ENCODE peak calls at places on chromosomes 11 and 22, in six cellular contexts. One of them, this sample, is unnamed.

GRCh38 chr11:61052182-61052972 is 49.9 kb upstream of the CD5 start:
- DNase-seq in kidney: no peak
- DNase-seq in mucosa of descending colon: no peak
- DNase-seq in right lobe of liver: no peak
- DNase-seq in heart left ventricle: no peak
- DNase-seq in cardiac muscle cell: no peak
- DNase-seq in this sample: no peak

GRCh38 chr22:47847281-47847890 is 1084.9 kb downstream of the TBC1D22A start:
- DNase-seq in kidney: no peak
- DNase-seq in mucosa of descending colon: no peak
- DNase-seq in right lobe of liver: no peak
- DNase-seq in heart left ventricle: no peak
- DNase-seq in cardiac muscle cell: no peak
- DNase-seq in this sample: peak; percentile 16

GRCh38 chr11:95282337-95282751 is 51.3 kb upstream of the SESN3 start:
- DNase-seq in kidney: no peak
- DNase-seq in mucosa of descending colon: no peak
- DNase-seq in right lobe of liver: peak; percentile 40
- DNase-seq in heart left ventricle: no peak
- DNase-seq in cardiac muscle cell: no peak
- DNase-seq in this sample: no peak

GRCh38 chr11:48052183-48053040 is 72.1 kb downstream of the PTPRJ start:
- DNase-seq in kidney: peak; percentile 92
- DNase-seq in mucosa of descending colon: no peak
- DNase-seq in right lobe of liver: no peak
- DNase-seq in heart left ventricle: no peak
- DNase-seq in cardiac muscle cell: peak; percentile 82
- DNase-seq in this sample: peak; percentile 88

GRCh38 chr11:117232022-117232878 is at the start of the genes PCSK7 and RNF214:
- DNase-seq in kidney: peak; percentile 93
- DNase-seq in mucosa of descending colon: peak; percentile 90
- DNase-seq in right lobe of liver: peak; percentile 85
- DNase-seq in heart left ventricle: peak; percentile 87
- DNase-seq in cardiac muscle cell: peak; percentile 90
- DNase-seq in this sample: peak; percentile 71

GRCh38 chr11:69008774-69009440 is 4.1 kb downstream of the MRGPRF start:
- DNase-seq in kidney: peak; percentile 96
- DNase-seq in mucosa of descending colon: peak; percentile 85
- DNase-seq in right lobe of liver: peak; percentile 84
- DNase-seq in heart left ventricle: peak; percentile 49
- DNase-seq in cardiac muscle cell: no peak
- DNase-seq in this sample: peak; percentile 65

GRCh38 chr11:59263225-59263894 is 50.6 kb upstream of the MPEG1 start:
- DNase-seq in kidney: peak; percentile 77
- DNase-seq in mucosa of descending colon: peak; percentile 59
- DNase-seq in right lobe of liver: peak; percentile 67
- DNase-seq in heart left ventricle: no peak
- DNase-seq in cardiac muscle cell: peak; percentile 41
- DNase-seq in this sample: no peak

GRCh38 chr11:92826136-92826535 is 143.3 kb upstream of the MTNR1B start:
- DNase-seq in kidney: no peak
- DNase-seq in mucosa of descending colon: no peak
- DNase-seq in right lobe of liver: no peak
- DNase-seq in heart left ventricle: no peak
- DNase-seq in cardiac muscle cell: no peak
- DNase-seq in this sample: no peak

DNA sequence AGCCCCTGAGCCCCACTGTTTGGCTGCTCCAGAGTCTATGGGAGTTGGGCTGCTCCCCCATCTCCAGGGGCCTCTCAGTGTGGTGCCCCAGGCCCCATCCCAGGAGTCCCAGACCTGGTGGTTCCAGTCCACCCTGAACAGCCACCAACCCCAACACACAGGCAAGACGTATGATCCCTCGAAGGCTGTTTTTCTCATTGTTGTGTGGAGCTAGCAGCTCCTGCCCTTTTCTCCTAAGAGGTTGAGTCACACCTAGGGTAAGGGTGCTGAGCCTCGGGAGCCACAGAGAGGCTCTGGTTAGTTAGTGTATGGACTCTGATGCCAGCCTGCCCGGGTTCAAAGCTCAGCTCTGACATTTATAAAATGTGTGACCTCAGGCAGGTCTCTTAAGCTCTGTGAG is 47.1 kb downstream of the FBLN1 start:
- DNase-seq in kidney: peak; percentile 24
- DNase-seq in mucosa of descending colon: no peak
- DNase-seq in right lobe of liver: no peak
- DNase-seq in heart left ventricle: no peak
- DNase-seq in cardiac muscle cell: no peak
- DNase-seq in this sample: no peak
- H3K4me1 ChIP-seq in kidney: no peaks in the 10 kb centered on the region
- H3K4me1 ChIP-seq in mucosa of descending colon: peaks cover 5% of the 10 kb centered on the region
- H3K4me1 ChIP-seq in right lobe of liver: no peaks in the 10 kb centered on the region
- H3K4me1 ChIP-seq in heart left ventricle: peaks cover 6% of the 10 kb centered on the region
- H3K4me1 ChIP-seq in cardiac muscle cell: peaks cover 6% of the 10 kb centered on the region
- H3K4me1 ChIP-seq in this sample: no peaks in the 10 kb centered on the region

GRCh38 chr11:2390091-2390870 is 10.3 kb upstream of the TSSC4 start:
- DNase-seq in kidney: peak; percentile 73
- DNase-seq in mucosa of descending colon: no peak
- DNase-seq in right lobe of liver: no peak
- DNase-seq in heart left ventricle: no peak
- DNase-seq in cardiac muscle cell: no peak
- DNase-seq in this sample: peak; percentile 59

GRCh38 chr11:2390871-2391662 is 9.5 kb upstream of the TSSC4 start:
- DNase-seq in kidney: peak; percentile 90
- DNase-seq in mucosa of descending colon: no peak
- DNase-seq in right lobe of liver: no peak
- DNase-seq in heart left ventricle: no peak
- DNase-seq in cardiac muscle cell: no peak
- DNase-seq in this sample: no peak

GRCh38 chr11:2387266-2387982 is 10.3 kb downstream of the CD81 start:
- DNase-seq in kidney: peak; percentile 75
- DNase-seq in mucosa of descending colon: no peak
- DNase-seq in right lobe of liver: no peak
- DNase-seq in heart left ventricle: no peak
- DNase-seq in cardiac muscle cell: no peak
- DNase-seq in this sample: no peak

GRCh38 chr11:2388431-2389024 is 11.4 kb downstream of the CD81 start:
- DNase-seq in kidney: peak; percentile 67
- DNase-seq in mucosa of descending colon: no peak
- DNase-seq in right lobe of liver: no peak
- DNase-seq in heart left ventricle: no peak
- DNase-seq in cardiac muscle cell: no peak
- DNase-seq in this sample: no peak

DNA sequence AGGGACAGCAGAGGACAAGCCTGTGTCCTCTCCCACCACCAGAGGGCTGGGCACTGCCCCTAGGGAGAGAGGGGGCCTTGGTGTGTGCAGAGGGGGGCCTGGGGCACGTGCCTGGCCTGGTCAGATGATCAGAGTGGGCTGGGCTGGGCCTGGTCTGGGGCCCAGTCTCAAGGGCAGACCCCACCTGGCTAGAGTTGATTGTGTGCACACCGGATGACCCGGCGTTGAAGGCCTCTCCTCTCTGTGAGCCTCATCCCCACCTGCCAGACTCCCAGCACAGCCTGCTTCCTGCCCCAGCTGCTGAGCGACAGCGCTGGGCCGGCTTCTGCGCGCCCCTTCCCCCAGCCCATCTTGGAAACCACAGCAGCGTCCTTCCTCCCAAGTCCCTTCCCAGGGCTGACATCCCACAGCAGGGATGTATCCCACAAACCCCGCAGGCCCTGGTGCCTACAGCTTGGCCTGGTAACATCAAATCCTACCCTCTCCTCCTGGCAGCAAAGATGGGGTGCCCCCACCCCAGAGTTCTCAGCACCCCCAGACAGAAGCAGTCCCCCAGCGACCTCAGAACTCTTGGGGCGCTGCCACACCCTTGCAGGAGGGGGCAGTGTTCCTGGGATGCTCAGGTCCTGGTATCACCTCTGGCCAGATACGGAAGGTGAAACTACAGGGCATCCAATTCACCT is 11.1 kb upstream of the TSSC4 start:
- DNase-seq in kidney: peak; percentile 72
- DNase-seq in mucosa of descending colon: no peak
- DNase-seq in right lobe of liver: no peak
- DNase-seq in heart left ventricle: no peak
- DNase-seq in cardiac muscle cell: no peak
- DNase-seq in this sample: no peak
- TF ChIP-seq CTCF in kidney: no peak
- TF ChIP-seq CTCF in mucosa of descending colon: no peak
- TF ChIP-seq CTCF in right lobe of liver: no peak
- TF ChIP-seq CTCF in heart left ventricle: no peak
- TF ChIP-seq CTCF in cardiac muscle cell: no peak
- TF ChIP-seq CTCF in this sample: no peak

GRCh38 chr11:6598555-6598954 is 4.9 kb downstream of the RRP8 start:
- DNase-seq in kidney: no peak
- DNase-seq in mucosa of descending colon: no peak
- DNase-seq in right lobe of liver: no peak
- DNase-seq in heart left ventricle: no peak
- DNase-seq in cardiac muscle cell: no peak
- DNase-seq in this sample: peak; percentile 6
- H3K4me1 ChIP-seq in kidney: peaks cover 9% of the 10 kb centered on the region
- H3K4me1 ChIP-seq in mucosa of descending colon: peaks cover 12% of the 10 kb centered on the region
- H3K4me1 ChIP-seq in right lobe of liver: peaks cover 32% of the 10 kb centered on the region
- H3K4me1 ChIP-seq in heart left ventricle: peaks cover 27% of the 10 kb centered on the region
- H3K4me1 ChIP-seq in cardiac muscle cell: peaks cover 20% of the 10 kb centered on the region
- H3K4me1 ChIP-seq in this sample: peaks cover 42% of the 10 kb centered on the region

GRCh38 chr22:23204541-23205157 is 24.3 kb downstream of the BCR start:
- DNase-seq in kidney: peak; percentile 92
- DNase-seq in mucosa of descending colon: no peak
- DNase-seq in right lobe of liver: peak; percentile 91
- DNase-seq in heart left ventricle: peak; percentile 85
- DNase-seq in cardiac muscle cell: no peak
- DNase-seq in this sample: peak; percentile 48
- TF ChIP-seq CTCF in kidney: no peak
- TF ChIP-seq CTCF in mucosa of descending colon: no peak
- TF ChIP-seq CTCF in right lobe of liver: peak; percentile 16
- TF ChIP-seq CTCF in heart left ventricle: no peak
- TF ChIP-seq CTCF in cardiac muscle cell: no peak
- TF ChIP-seq CTCF in this sample: no peak

This sample was measured in lung.